ENCODE peak calls at places on chromosomes 5 and 9, in four cellular contexts. One of them, this sample, is unnamed.
A peak's percentile ranks its signal among the peaks of the same experiment; 100 is the strongest.

GRCh38 chr5:79236970-79237734 is 1.2 kb downstream of the JMY start:
- DNase-seq in mesenchymal stem cell: peak; percentile 53
- DNase-seq in MM.1S: peak; percentile 64
- DNase-seq in upper lobe of right lung: peak; percentile 77
- DNase-seq in this sample: peak; percentile 43

GRCh38 chr9:84754461-84754860 is 84.9 kb downstream of the NTRK2 start:
- DNase-seq in mesenchymal stem cell: no peak
- DNase-seq in MM.1S: no peak
- DNase-seq in upper lobe of right lung: no peak
- DNase-seq in this sample: no peak

GRCh38 chr9:88747768-88748167 is 212.8 kb downstream of the NXNL2 start:
- DNase-seq in mesenchymal stem cell: peak; percentile 96
- DNase-seq in MM.1S: no peak
- DNase-seq in upper lobe of right lung: no peak
- DNase-seq in this sample: peak; percentile 94

GRCh38 chr9:99373912-99374311 is 151.8 kb downstream of the SEC61B start:
- DNase-seq in mesenchymal stem cell: no peak
- DNase-seq in MM.1S: no peak
- DNase-seq in upper lobe of right lung: no peak
- DNase-seq in this sample: no peak

GRCh38 chr9:65437724-65438123 is 152.7 kb upstream of the FOXD4L5 start:
- DNase-seq in mesenchymal stem cell: no peak
- DNase-seq in MM.1S: no peak
- DNase-seq in upper lobe of right lung: no peak
- DNase-seq in this sample: no peak

GRCh38 chr9:97518909-97519307 is 17.4 kb downstream of the TMOD1 start:
- DNase-seq in mesenchymal stem cell: peak; percentile 93
- DNase-seq in MM.1S: no peak
- DNase-seq in upper lobe of right lung: no peak
- DNase-seq in this sample: peak; percentile 76

GRCh38 chr9:77807295-77807694 is 159.2 kb upstream of the GNA14 start:
- DNase-seq in mesenchymal stem cell: peak; percentile 91
- DNase-seq in MM.1S: no peak
- DNase-seq in upper lobe of right lung: no peak
- DNase-seq in this sample: peak; percentile 94

GRCh38 chr9:4596165-4596922 is 65.8 kb upstream of the PLPP6 start:
- DNase-seq in mesenchymal stem cell: no peak
- DNase-seq in MM.1S: peak; percentile 14
- DNase-seq in upper lobe of right lung: no peak
- DNase-seq in this sample: no peak

GRCh38 chr5:102341918-102342317 is 45.8 kb upstream of the SLCO4C1 start:
- DNase-seq in mesenchymal stem cell: peak; percentile 8
- DNase-seq in MM.1S: no peak
- DNase-seq in upper lobe of right lung: no peak
- DNase-seq in this sample: no peak

GRCh38 chr5:169637856-169638190 is 748 bp downstream of the DOCK2 start:
- DNase-seq in mesenchymal stem cell: no peak
- DNase-seq in MM.1S: peak; percentile 59
- DNase-seq in upper lobe of right lung: no peak
- DNase-seq in this sample: no peak

GRCh38 chr9:100064872-100065581 is 33.8 kb downstream of the ERP44 start:
- DNase-seq in mesenchymal stem cell: peak; percentile 76
- DNase-seq in MM.1S: no peak
- DNase-seq in upper lobe of right lung: no peak
- DNase-seq in this sample: peak; percentile 75

GRCh38 chr5:10705736-10706135 is 55.3 kb downstream of the DAP start:
- DNase-seq in mesenchymal stem cell: no peak
- DNase-seq in MM.1S: no peak
- DNase-seq in upper lobe of right lung: no peak
- DNase-seq in this sample: no peak

GRCh38 chr9:132135456-132135855 is 26.4 kb upstream of the NTNG2 start:
- DNase-seq in mesenchymal stem cell: no peak
- DNase-seq in MM.1S: no peak
- DNase-seq in upper lobe of right lung: no peak
- DNase-seq in this sample: no peak

GRCh38 chr9:78903581-78903980 is 606.7 kb downstream of the PSAT1 start:
- DNase-seq in mesenchymal stem cell: no peak
- DNase-seq in MM.1S: no peak
- DNase-seq in upper lobe of right lung: no peak
- DNase-seq in this sample: peak; percentile 63

GRCh38 chr9:69130456-69131441 is 43.3 kb upstream of the TJP2 start:
- DNase-seq in mesenchymal stem cell: peak; percentile 93
- DNase-seq in MM.1S: no peak
- DNase-seq in upper lobe of right lung: no peak
- DNase-seq in this sample: peak; percentile 91

GRCh38 chr5:143533978-143534763 is 130.7 kb upstream of the NR3C1 start:
- DNase-seq in mesenchymal stem cell: no peak
- DNase-seq in MM.1S: no peak
- DNase-seq in upper lobe of right lung: no peak
- DNase-seq in this sample: no peak

GRCh38 chr5:92641031-92641962 is 939.7 kb downstream of the NR2F1-AS1 start:
- DNase-seq in mesenchymal stem cell: peak; percentile 79
- DNase-seq in MM.1S: peak; percentile 22
- DNase-seq in upper lobe of right lung: no peak
- DNase-seq in this sample: peak; percentile 82

GRCh38 chr9:38405841-38406240 is 13.3 kb downstream of the ALDH1B1 start:
- DNase-seq in mesenchymal stem cell: no peak
- DNase-seq in MM.1S: no peak
- DNase-seq in upper lobe of right lung: no peak
- DNase-seq in this sample: no peak

GRCh38 chr5:152673601-152674000 is 268.5 kb upstream of the NMUR2 start:
- DNase-seq in mesenchymal stem cell: no peak
- DNase-seq in MM.1S: no peak
- DNase-seq in upper lobe of right lung: no peak
- DNase-seq in this sample: no peak

GRCh38 chr9:128820665-128821583 is 2.6 kb downstream of the ENDOG start:
- DNase-seq in mesenchymal stem cell: no peak
- DNase-seq in MM.1S: no peak
- DNase-seq in upper lobe of right lung: no peak
- DNase-seq in this sample: no peak

GRCh38 chr9:128821584-128822406 is 3.5 kb downstream of the ENDOG start:
- DNase-seq in mesenchymal stem cell: no peak
- DNase-seq in MM.1S: no peak
- DNase-seq in upper lobe of right lung: no peak
- DNase-seq in this sample: no peak

GRCh38 chr9:128819716-128820664 is 1.7 kb downstream of the ENDOG start:
- DNase-seq in mesenchymal stem cell: peak; percentile 80
- DNase-seq in MM.1S: no peak
- DNase-seq in upper lobe of right lung: no peak
- DNase-seq in this sample: no peak

GRCh38 chr9:128818839-128819715 is 777 bp downstream of the ENDOG start:
- DNase-seq in mesenchymal stem cell: peak; percentile 8
- DNase-seq in MM.1S: peak; percentile 54
- DNase-seq in upper lobe of right lung: peak; percentile 81
- DNase-seq in this sample: no peak

DNA sequence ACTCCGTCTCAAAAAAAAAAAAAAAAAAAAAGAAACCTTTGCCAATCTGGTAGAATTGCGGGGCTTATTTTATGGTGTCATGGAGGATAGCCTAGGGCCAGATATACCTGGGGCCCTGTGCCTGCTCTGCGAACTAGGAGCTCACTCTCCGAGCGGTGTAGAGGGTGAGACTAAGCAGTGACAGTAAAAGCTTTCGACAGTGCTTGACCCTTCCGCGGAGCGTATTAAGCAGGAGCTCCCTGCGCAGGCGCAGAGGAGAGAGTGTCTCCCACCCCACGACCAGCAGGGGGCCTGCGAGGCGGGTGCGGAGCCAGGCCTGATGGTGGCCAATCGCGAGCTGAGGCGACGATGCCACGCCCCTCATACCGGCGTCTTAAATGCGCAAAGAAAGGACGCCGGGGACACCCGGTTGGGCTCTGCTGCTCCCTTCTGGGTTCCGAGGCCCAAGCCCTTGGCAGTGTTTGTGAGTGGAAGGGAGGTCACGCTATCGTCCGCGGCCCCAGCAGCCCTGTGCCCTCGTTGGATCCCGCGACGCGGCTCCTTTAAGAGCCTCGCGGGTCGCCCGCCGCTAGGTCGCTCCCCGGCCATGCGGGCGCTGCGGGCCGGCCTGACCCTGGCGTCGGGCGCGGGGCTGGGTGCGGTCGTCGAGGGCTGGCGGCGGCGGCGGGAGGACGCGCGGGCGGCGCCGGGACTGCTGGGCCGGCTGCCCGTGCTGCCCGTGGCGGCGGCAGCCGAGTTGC is at the start of gene ENDOG:
- DNase-seq in mesenchymal stem cell: peak; percentile 97
- DNase-seq in MM.1S: peak; percentile 98
- DNase-seq in upper lobe of right lung: peak; percentile 98
- DNase-seq in this sample: peak; percentile 96
- H3K27ac ChIP-seq in mesenchymal stem cell: no peak within 1 kb of the TSS
- H3K27ac ChIP-seq in MM.1S: peak within 1 kb of the TSS; percentile 53
- H3K27ac ChIP-seq in upper lobe of right lung: peak within 1 kb of the TSS; percentile 83
- H3K27ac ChIP-seq in this sample: peak within 1 kb of the TSS; percentile 67

GRCh38 chr9:123327697-123328100 is 28.3 kb upstream of the CRB2 start:
- DNase-seq in mesenchymal stem cell: no peak
- DNase-seq in MM.1S: no peak
- DNase-seq in upper lobe of right lung: peak; percentile 82
- DNase-seq in this sample: no peak
- H3K27ac ChIP-seq in mesenchymal stem cell: no peak overlapping the region
- H3K27ac ChIP-seq in MM.1S: no peak overlapping the region
- H3K27ac ChIP-seq in upper lobe of right lung: peak overlapping the region; percentile 70
- H3K27ac ChIP-seq in this sample: no peak overlapping the region

GRCh38 chr9:94933429-94933828 is 206.9 kb downstream of the AOPEP start:
- DNase-seq in mesenchymal stem cell: no peak
- DNase-seq in MM.1S: no peak
- DNase-seq in upper lobe of right lung: no peak
- DNase-seq in this sample: peak; percentile 79
- H3K27ac ChIP-seq in mesenchymal stem cell: peak overlapping the region; percentile 34
- H3K27ac ChIP-seq in MM.1S: no peak overlapping the region
- H3K27ac ChIP-seq in upper lobe of right lung: no peak overlapping the region
- H3K27ac ChIP-seq in this sample: no peak overlapping the region

GRCh38 chr5:151461312-151461711 is 13.9 kb downstream of the SLC36A1 start:
- DNase-seq in mesenchymal stem cell: no peak
- DNase-seq in MM.1S: peak; percentile 27
- DNase-seq in upper lobe of right lung: no peak
- DNase-seq in this sample: no peak

GRCh38 chr5:151454889-151455288 is 7.5 kb downstream of the SLC36A1 start:
- DNase-seq in mesenchymal stem cell: no peak
- DNase-seq in MM.1S: no peak
- DNase-seq in upper lobe of right lung: no peak
- DNase-seq in this sample: no peak

GRCh38 chr5:151456321-151456940 is 9.0 kb downstream of the SLC36A1 start:
- DNase-seq in mesenchymal stem cell: no peak
- DNase-seq in MM.1S: no peak
- DNase-seq in upper lobe of right lung: no peak
- DNase-seq in this sample: no peak

GRCh38 chr5:151459680-151460079 is 12.3 kb downstream of the SLC36A1 start:
- DNase-seq in mesenchymal stem cell: peak; percentile 15
- DNase-seq in MM.1S: no peak
- DNase-seq in upper lobe of right lung: no peak
- DNase-seq in this sample: peak; percentile 32

DNA sequence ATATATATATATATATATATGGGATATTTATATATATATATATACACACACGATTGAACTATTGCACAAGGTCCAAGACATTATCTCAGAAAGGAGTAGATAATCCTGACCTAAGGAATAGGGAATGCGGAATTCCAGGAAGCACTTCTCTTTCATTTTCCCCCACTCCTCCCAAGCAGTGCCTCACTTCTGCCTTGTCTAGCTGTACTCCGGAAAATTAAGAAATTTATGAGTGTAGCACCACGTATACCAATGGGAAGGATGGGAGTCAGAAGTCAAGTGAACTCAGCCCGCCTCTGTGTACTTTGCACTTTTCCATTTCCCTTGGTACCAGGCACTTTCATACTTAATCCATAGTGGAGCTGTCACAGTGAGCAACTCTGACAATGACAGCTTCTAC is 10.9 kb downstream of the SLC36A1 start:
- DNase-seq in mesenchymal stem cell: no peak
- DNase-seq in MM.1S: no peak
- DNase-seq in upper lobe of right lung: no peak
- DNase-seq in this sample: no peak
- H3K27ac ChIP-seq in mesenchymal stem cell: no peak overlapping the region
- H3K27ac ChIP-seq in MM.1S: no peak overlapping the region
- H3K27ac ChIP-seq in upper lobe of right lung: no peak overlapping the region
- H3K27ac ChIP-seq in this sample: no peak overlapping the region

GRCh38 chr9:129761293-129761900 is 8.6 kb upstream of the PTGES start:
- DNase-seq in mesenchymal stem cell: peak; percentile 99
- DNase-seq in MM.1S: no peak
- DNase-seq in upper lobe of right lung: no peak
- DNase-seq in this sample: peak; percentile 55

GRCh38 chr9:129759329-129759728 is 6.5 kb upstream of the PTGES start:
- DNase-seq in mesenchymal stem cell: no peak
- DNase-seq in MM.1S: no peak
- DNase-seq in upper lobe of right lung: no peak
- DNase-seq in this sample: no peak

GRCh38 chr9:129763235-129763917 is 10.5 kb upstream of the PTGES start:
- DNase-seq in mesenchymal stem cell: peak; percentile 91
- DNase-seq in MM.1S: no peak
- DNase-seq in upper lobe of right lung: no peak
- DNase-seq in this sample: peak; percentile 96

GRCh38 chr9:129759804-129760502 is 7.1 kb upstream of the PTGES start:
- DNase-seq in mesenchymal stem cell: no peak
- DNase-seq in MM.1S: no peak
- DNase-seq in upper lobe of right lung: no peak
- DNase-seq in this sample: no peak

GRCh38 chr9:129761901-129762359 is 9.1 kb upstream of the PTGES start:
- DNase-seq in mesenchymal stem cell: peak; percentile 94
- DNase-seq in MM.1S: no peak
- DNase-seq in upper lobe of right lung: no peak
- DNase-seq in this sample: peak; percentile 74
- H3K27ac ChIP-seq in mesenchymal stem cell: no peak overlapping the region
- H3K27ac ChIP-seq in MM.1S: no peak overlapping the region
- H3K27ac ChIP-seq in upper lobe of right lung: peak overlapping the region; percentile 67
- H3K27ac ChIP-seq in this sample: peak overlapping the region; percentile 94

GRCh38 chr5:150918613-150919012 is 13.8 kb upstream of the ZNF300 start:
- DNase-seq in mesenchymal stem cell: peak; percentile 68
- DNase-seq in MM.1S: no peak
- DNase-seq in upper lobe of right lung: no peak
- DNase-seq in this sample: no peak
- H3K27ac ChIP-seq in mesenchymal stem cell: no peak overlapping the region
- H3K27ac ChIP-seq in MM.1S: no peak overlapping the region
- H3K27ac ChIP-seq in upper lobe of right lung: no peak overlapping the region
- H3K27ac ChIP-seq in this sample: no peak overlapping the region

GRCh38 chr5:132819468-132819867 is 6.4 kb downstream of the SOWAHA start:
- DNase-seq in mesenchymal stem cell: no peak
- DNase-seq in MM.1S: no peak
- DNase-seq in upper lobe of right lung: no peak
- DNase-seq in this sample: no peak

GRCh38 chr5:132822650-132823480 is 7.6 kb downstream of the SHROOM1 start:
- DNase-seq in mesenchymal stem cell: peak; percentile 44
- DNase-seq in MM.1S: no peak
- DNase-seq in upper lobe of right lung: no peak
- DNase-seq in this sample: peak; percentile 33

GRCh38 chr5:132820162-132820754 is 7.2 kb downstream of the SOWAHA start:
- DNase-seq in mesenchymal stem cell: peak; percentile 88
- DNase-seq in MM.1S: peak; percentile 91
- DNase-seq in upper lobe of right lung: peak; percentile 92
- DNase-seq in this sample: peak; percentile 94

GRCh38 chr5:132821791-132822190 is 8.7 kb downstream of the SHROOM1 start:
- DNase-seq in mesenchymal stem cell: peak; percentile 78
- DNase-seq in MM.1S: no peak
- DNase-seq in upper lobe of right lung: no peak
- DNase-seq in this sample: peak; percentile 48

GRCh38 chr5:132821350-132821749 is 8.2 kb downstream of the SOWAHA start:
- DNase-seq in mesenchymal stem cell: no peak
- DNase-seq in MM.1S: no peak
- DNase-seq in upper lobe of right lung: no peak
- DNase-seq in this sample: no peak
- H3K27ac ChIP-seq in mesenchymal stem cell: no peak overlapping the region
- H3K27ac ChIP-seq in MM.1S: no peak overlapping the region
- H3K27ac ChIP-seq in upper lobe of right lung: no peak overlapping the region
- H3K27ac ChIP-seq in this sample: no peak overlapping the region

GRCh38 chr9:35236692-35237091 is 74.9 kb downstream of the UNC13B start:
- DNase-seq in mesenchymal stem cell: no peak
- DNase-seq in MM.1S: peak; percentile 25
- DNase-seq in upper lobe of right lung: no peak
- DNase-seq in this sample: no peak
- H3K27ac ChIP-seq in mesenchymal stem cell: no peak overlapping the region
- H3K27ac ChIP-seq in MM.1S: no peak overlapping the region
- H3K27ac ChIP-seq in upper lobe of right lung: peak overlapping the region; percentile 3
- H3K27ac ChIP-seq in this sample: no peak overlapping the region